ENCODE peak calls at places on chromosome X, in nine cellular contexts. A is heart right ventricle, B is HT1080, W is prostate gland, P is NCI-H1436, M is hepatic stellate cell, F is aorta, I is stromal cell of bone marrow, X is fibroblast of mammary gland. J is an unnamed sample.

GRCh38 chrX:1884446-1884845 is 269.6 kb downstream of the ASMT start:
- DNase-seq in A (no peak), B (no peak), W (no peak), P (no peak), M (no peak), F (no peak), I (no peak), X (no peak), J (no peak)

GRCh38 chrX:45743081-45743533 is 542.4 kb upstream of the DIPK2B start:
- DNase-seq in A (no peak), B (peak), W (no peak), P (no peak), M (no peak), F (no peak), I (peak), X (peak), J (no peak)

GRCh38 chrX:68365356-68365755 is 67.9 kb downstream of the OPHN1 start:
- DNase-seq in A (no peak), B (no peak), W (no peak), P (no peak), M (no peak), F (no peak), I (no peak), X (peak), J (no peak)

GRCh38 chrX:9542765-9543119 is 77.9 kb downstream of the TBL1X start:
- DNase-seq in A (no peak), B (no peak), W (no peak), P (no peak), M (no peak), F (no peak), I (no peak), X (no peak), J (no peak)

GRCh38 chrX:42725196-42725595 is 52.8 kb downstream of the PPP1R2C start:
- DNase-seq in A (no peak), B (no peak), W (no peak), P (no peak), M (no peak), F (no peak), I (no peak), X (no peak), J (no peak)

GRCh38 chrX:133913009-133913408 is 72.4 kb downstream of the GPC3 start:
- DNase-seq in A (no peak), B (no peak), W (no peak), P (no peak), M (no peak), F (no peak), I (no peak), X (no peak), J (no peak)

GRCh38 chrX:53440631-53441517 is 6.7 kb upstream of the HSD17B10 start:
- DNase-seq in A (peak), B (peak), W (peak), P (peak), M (peak), F (peak), I (peak), X (peak), J (peak)

GRCh38 chrX:9865804-9866471 is 79.7 kb downstream of the SHROOM2 start:
- DNase-seq in A (no peak), B (peak), W (no peak), P (no peak), M (no peak), F (no peak), I (no peak), X (peak), J (no peak)

GRCh38 chrX:110852180-110852579 is 56.6 kb upstream of the CHRDL1 start:
- DNase-seq in A (no peak), B (peak), W (no peak), P (peak), M (no peak), F (no peak), I (peak), X (peak), J (no peak)

GRCh38 chrX:54246866-54247265 is 63.8 kb upstream of the FAM120C start:
- DNase-seq in A (no peak), B (no peak), W (no peak), P (no peak), M (no peak), F (no peak), I (peak), X (no peak), J (no peak)

GRCh38 chrX:130974323-130974722 is 71.3 kb upstream of the ENOX2 start:
- DNase-seq in A (no peak), B (peak), W (no peak), P (no peak), M (no peak), F (no peak), I (peak), X (peak), J (no peak)

GRCh38 chrX:148681605-148682004 is 181.2 kb downstream of the AFF2 start:
- DNase-seq in A (no peak), B (no peak), W (no peak), P (no peak), M (no peak), F (no peak), I (no peak), X (no peak), J (no peak)

GRCh38 chrX:130637591-130637990 is 235.8 kb downstream of the RBMX2 start:
- DNase-seq in A (no peak), B (peak), W (no peak), P (no peak), M (no peak), F (no peak), I (peak), X (peak), J (no peak)

GRCh38 chrX:115023139-115023538 is 5.7 kb upstream of the IL13RA2 start:
- DNase-seq in A (no peak), B (peak), W (peak), P (no peak), M (peak), F (no peak), I (peak), X (peak), J (no peak)

GRCh38 chrX:13078739-13079444 is 34.5 kb upstream of the FAM9C start:
- DNase-seq in A (peak), B (peak), W (peak), P (no peak), M (peak), F (no peak), I (peak), X (peak), J (no peak)

GRCh38 chrX:10447577-10448214 is 172.7 kb downstream of the MID1 start:
- DNase-seq in A (no peak), B (peak), W (peak), P (no peak), M (no peak), F (no peak), I (no peak), X (no peak), J (no peak)

GRCh38 chrX:129058405-129058804 is 464.9 kb downstream of the SMARCA1 start:
- DNase-seq in A (no peak), B (no peak), W (no peak), P (no peak), M (no peak), F (no peak), I (no peak), X (no peak), J (no peak)

GRCh38 chrX:7147431-7147977 is at the start of gene STS:
- DNase-seq in A (peak), B (peak), W (peak), P (peak), M (peak), F (peak), I (no peak), X (peak), J (peak)

GRCh38 chrX:112967341-112967740 is 126.7 kb upstream of the AMOT start:
- DNase-seq in A (no peak), B (peak), W (no peak), P (no peak), M (no peak), F (no peak), I (no peak), X (no peak), J (no peak)

GRCh38 chrX:135389717-135390116 is 32.0 kb upstream of the SMIM10L2A start:
- DNase-seq in A (no peak), B (peak), W (no peak), P (no peak), M (no peak), F (no peak), I (no peak), X (peak), J (no peak)

GRCh38 chrX:111133389-111133788 is 37.4 kb downstream of the PAK3 start:
- DNase-seq in A (no peak), B (no peak), W (no peak), P (no peak), M (no peak), F (no peak), I (peak), X (peak), J (no peak)

GRCh38 chrX:39201305-39201990 is 400.2 kb downstream of the MID1IP1 start:
- DNase-seq in A (no peak), B (no peak), W (no peak), P (no peak), M (no peak), F (no peak), I (no peak), X (no peak), J (no peak)

GRCh38 chrX:135639066-135639815 is 74.2 kb upstream of the CT45A1 start:
- DNase-seq in A (no peak), B (no peak), W (no peak), P (no peak), M (no peak), F (no peak), I (no peak), X (no peak), J (no peak)

GRCh38 chrX:132815643-132816042 is 142.8 kb downstream of the HS6ST2 start:
- DNase-seq in A (no peak), B (no peak), W (no peak), P (no peak), M (no peak), F (no peak), I (no peak), X (no peak), J (no peak)

GRCh38 chrX:25810202-25810601 is 327.9 kb upstream of the MAGEB18 start:
- DNase-seq in A (no peak), B (peak), W (no peak), P (no peak), M (peak), F (no peak), I (peak), X (peak), J (no peak)

GRCh38 chrX:40055495-40055894 is 42.3 kb downstream of the BCOR start:
- DNase-seq in A (no peak), B (no peak), W (no peak), P (no peak), M (no peak), F (no peak), I (no peak), X (peak), J (no peak)

GRCh38 chrX:150119323-150119722 is 181.0 kb upstream of the EOLA2 start:
- DNase-seq in A (no peak), B (no peak), W (no peak), P (no peak), M (no peak), F (no peak), I (no peak), X (no peak), J (no peak)

GRCh38 chrX:133661962-133662839 is 246.9 kb upstream of the GPC4 start:
- DNase-seq in A (no peak), B (no peak), W (no peak), P (no peak), M (no peak), F (no peak), I (peak), X (peak), J (no peak)

GRCh38 chrX:45400380-45400779 is 199.7 kb upstream of the DIPK2B start:
- DNase-seq in A (no peak), B (no peak), W (no peak), P (no peak), M (peak), F (no peak), I (no peak), X (peak), J (no peak)

GRCh38 chrX:46712733-46713132 is 46.2 kb downstream of the SLC9A7 start:
- DNase-seq in A (no peak), B (no peak), W (no peak), P (no peak), M (no peak), F (no peak), I (no peak), X (no peak), J (no peak)

GRCh38 chrX:21955398-21956189 is 15.1 kb downstream of the SMS start:
- DNase-seq in A (no peak), B (no peak), W (no peak), P (no peak), M (no peak), F (no peak), I (no peak), X (peak), J (no peak)

GRCh38 chrX:153412746-153413720 is 1.8 kb downstream of the ZFP92 start:
- DNase-seq in A (no peak), B (no peak), W (no peak), P (no peak), M (no peak), F (peak), I (no peak), X (no peak), J (no peak)

GRCh38 chrX:41590641-41591040 is 98.1 kb upstream of the GPR34 start:
- DNase-seq in A (no peak), B (no peak), W (no peak), P (no peak), M (no peak), F (no peak), I (no peak), X (no peak), J (no peak)

GRCh38 chrX:16191605-16192004 is 24.3 kb downstream of the MAGEB17 start:
- DNase-seq in A (no peak), B (no peak), W (no peak), P (no peak), M (no peak), F (no peak), I (no peak), X (no peak), J (no peak)

GRCh38 chrX:82163701-82164100 is 961.8 kb downstream of the SH3BGRL start:
- DNase-seq in A (no peak), B (no peak), W (no peak), P (no peak), M (no peak), F (no peak), I (no peak), X (no peak), J (no peak)

GRCh38 chrX:95383778-95384177 is 1300.9 kb upstream of the DIAPH2 start:
- DNase-seq in A (no peak), B (no peak), W (peak), P (no peak), M (no peak), F (no peak), I (no peak), X (peak), J (no peak)

GRCh38 chrX:50635811-50636365 is 165.3 kb upstream of the DGKK start:
- DNase-seq in A (peak), B (no peak), W (no peak), P (no peak), M (no peak), F (no peak), I (no peak), X (no peak), J (peak)